ENCODE peak calls at places on chromosome 3, in nine cellular contexts. D, O, J, A, F, R, M, V and H are unnamed samples.

GRCh38 chr3:89227218-89227617 is 119.8 kb downstream of the EPHA3 start:
- DNase-seq in D (no peak), O (no peak), J (peak), A (no peak), F (peak), R (no peak), M (no peak), V (no peak), H (no peak)

GRCh38 chr3:145776782-145777408 is 384.1 kb downstream of the PLOD2 start:
- DNase-seq in D (no peak), O (peak), J (peak), A (peak), F (peak), R (peak), M (peak), V (peak), H (peak)

GRCh38 chr3:48929358-48930035 is 10.9 kb downstream of the ARIH2 start:
- DNase-seq in D (no peak), O (no peak), J (no peak), A (no peak), F (peak), R (no peak), M (no peak), V (no peak), H (no peak)

GRCh38 chr3:108181172-108181571 is 41.1 kb downstream of the IFT57 start:
- DNase-seq in D (no peak), O (no peak), J (no peak), A (no peak), F (no peak), R (no peak), M (no peak), V (no peak), H (no peak)

GRCh38 chr3:141239551-141240281 is 8.1 kb downstream of the PXYLP1 start:
- DNase-seq in D (no peak), O (no peak), J (no peak), A (peak), F (no peak), R (peak), M (no peak), V (no peak), H (no peak)

GRCh38 chr3:57184516-57184915 is 15.3 kb downstream of the HESX1 start:
- DNase-seq in D (no peak), O (no peak), J (no peak), A (no peak), F (peak), R (no peak), M (no peak), V (no peak), H (no peak)

GRCh38 chr3:49793486-49794085 is 6.1 kb downstream of the CDHR4 start:
- DNase-seq in D (no peak), O (no peak), J (no peak), A (no peak), F (no peak), R (no peak), M (no peak), V (no peak), H (no peak)

GRCh38 chr3:194536883-194537637 is 50.3 kb upstream of the ATP13A3 start:
- DNase-seq in D (peak), O (no peak), J (peak), A (peak), F (no peak), R (peak), M (peak), V (no peak), H (peak)

GRCh38 chr3:57706462-57706861 is 13.6 kb upstream of the DENND6A start:
- DNase-seq in D (no peak), O (no peak), J (peak), A (no peak), F (peak), R (peak), M (no peak), V (no peak), H (no peak)

GRCh38 chr3:118842147-118842863 is 192.3 kb downstream of the IGSF11 start:
- DNase-seq in D (no peak), O (no peak), J (no peak), A (no peak), F (peak), R (peak), M (no peak), V (no peak), H (peak)

GRCh38 chr3:156750874-156751245 is 75.3 kb upstream of the LEKR1 start:
- DNase-seq in D (no peak), O (no peak), J (peak), A (no peak), F (peak), R (peak), M (no peak), V (no peak), H (peak)